ENCODE peak calls at places on chromosomes 5 and 9, in four cellular contexts. O, T, M and J are unnamed samples.

GRCh38 chr5:28770307-28770706 is 1731.9 kb upstream of the CDH9 start:
- DNase-seq in O (no peak), M (no peak), T (no peak), J (no peak)

GRCh38 chr9:125767349-125767748 is 20.2 kb downstream of the PBX3 start:
- DNase-seq in O (no peak), M (no peak), T (no peak), J (no peak)

GRCh38 chr5:81020478-81021167 is 60.5 kb downstream of the RASGRF2 start:
- DNase-seq in M (no peak), T (no peak), O (no peak), J (no peak)

GRCh38 chr5:151240891-151241290 is 12.1 kb upstream of the GM2A start:
- DNase-seq in M (no peak), O (no peak), T (no peak), J (no peak)

GRCh38 chr5:137737349-137738256 is 1.7 kb upstream of the KLHL3 start:
- DNase-seq in M (no peak), O (no peak), T (no peak), J (no peak)

GRCh38 chr9:6921335-6921734 is 163.6 kb downstream of the KDM4C start:
- DNase-seq in T (no peak), O (no peak), M (no peak), J (no peak)

GRCh38 chr9:78871452-78872331 is 574.8 kb downstream of the PSAT1 start:
- DNase-seq in T (no peak), O (no peak), M (no peak), J (no peak)

GRCh38 chr5:40278881-40279280 is 400.8 kb upstream of the PTGER4 start:
- DNase-seq in T (no peak), M (no peak), O (no peak), J (no peak)

GRCh38 chr5:76952795-76953536 is at the start of gene CRHBP:
- DNase-seq in O (no peak), M (no peak), T (no peak), J (no peak)

GRCh38 chr9:16425572-16425971 is 444.9 kb downstream of the BNC2 start:
- DNase-seq in M (no peak), T (no peak), O (no peak), J (no peak)

GRCh38 chr5:143516249-143516648 is 112.8 kb upstream of the NR3C1 start:
- DNase-seq in O (no peak), M (no peak), T (no peak), J (no peak)

GRCh38 chr9:122370303-122370702 is 521 bp upstream of the PTGS1 start:
- DNase-seq in T (no peak), O (no peak), M (no peak), J (no peak)

GRCh38 chr9:9061599-9061998 is 1262.0 kb upstream of the DMAC1 start:
- DNase-seq in O (no peak), M (no peak), T (no peak), J (no peak)

GRCh38 chr9:28999806-29000205 is 1426.5 kb upstream of the C9orf72 start:
- DNase-seq in M (no peak), O (no peak), T (no peak), J (no peak)

GRCh38 chr5:180787025-180787424 is 15.6 kb downstream of the MGAT1 start:
- DNase-seq in M (no peak), T (no peak), O (no peak), J (no peak)

GRCh38 chr9:99085949-99086948 is 18.7 kb upstream of the TGFBR1 start:
- DNase-seq in M (no peak), T (no peak), O (no peak), J (no peak)

GRCh38 chr9:136346157-136346481 is 17.4 kb downstream of the DNLZ start:
- DNase-seq in M (no peak), O (no peak), T (no peak), J (no peak)

GRCh38 chr9:6268830-6269397 is 53.3 kb downstream of the IL33 start:
- DNase-seq in T (no peak), O (no peak), M (no peak), J (no peak)

GRCh38 chr5:20229286-20230005 is 241.4 kb upstream of the CDH18 start:
- DNase-seq in M (no peak), T (no peak), O (no peak), J (no peak)

GRCh38 chr5:93915142-93915553 is 173.7 kb upstream of the POU5F2 start:
- DNase-seq in T (no peak), O (no peak), M (no peak), J (no peak)

GRCh38 chr9:88041447-88041846 is 67.1 kb upstream of the CDK20 start:
- DNase-seq in T (no peak), O (no peak), M (no peak), J (no peak)

GRCh38 chr5:151740958-151741373 is 17.5 kb downstream of the ATOX1 start:
- DNase-seq in O (no peak), T (no peak), M (no peak), J (no peak)

GRCh38 chr9:35923927-35924763 is 14.9 kb downstream of the SPAAR start:
- DNase-seq in M (no peak), T (no peak), O (no peak), J (peak; percentile 48)

GRCh38 chr5:145220491-145220890 is 614.7 kb downstream of the PRELID2 start:
- DNase-seq in O (no peak), M (no peak), T (no peak), J (no peak)

GRCh38 chr5:5104550-5104949 is 35.6 kb upstream of the ADAMTS16 start:
- DNase-seq in T (no peak), O (no peak), M (no peak), J (no peak)

GRCh38 chr9:136007906-136008692 is 46.9 kb upstream of the UBAC1 start:
- DNase-seq in O (no peak), M (no peak), T (no peak), J (no peak)